ENCODE peak calls at places on chromosomes 12 and 14, in five cellular contexts. O is left cardiac atrium; L is GM19239; E is T-helper 2 cell; M is stimulated activated CD4-positive, alpha-beta T cell treated with anti-CD3 and anti-CD28 coated beads, Interleukin-4, amount 100 ng/mL, for 24 hours. S is an unnamed sample.

GRCh38 chr14:93713726-93714405 is 74.4 kb downstream of the PRIMA1 start:
- DNase-seq in M (no peak), L (no peak), E (no peak), O (no peak), S (no peak)

GRCh38 chr12:107912421-107913004 is 138.0 kb downstream of the ASCL4 start:
- DNase-seq in L (peak; percentile 45), E (peak; percentile 12), O (peak; percentile 47), M (peak; percentile 61), S (peak; percentile 67)

GRCh38 chr12:76558684-76559276 is 791 bp downstream of the OSBPL8 start:
- DNase-seq in E (peak; percentile 84), M (peak; percentile 82), O (peak; percentile 57), L (peak; percentile 4), S (peak; percentile 71)

GRCh38 chr12:70920891-70921290 is 353 bp upstream of the PTPRR start:
- DNase-seq in M (no peak), L (no peak), E (no peak), O (no peak), S (no peak)

GRCh38 chr12:95548539-95549391 is 2.5 kb downstream of the USP44 start:
- DNase-seq in L (no peak), M (peak; percentile 71), O (peak; percentile 41), E (peak; percentile 62), S (peak; percentile 77)

GRCh38 chr14:23346693-23347405 is 5.8 kb downstream of the SLC22A17 start:
- DNase-seq in L (no peak), E (no peak), M (no peak), O (no peak), S (no peak)

GRCh38 chr12:59403259-59403932 is 192.4 kb upstream of the SLC16A7 start:
- DNase-seq in O (no peak), L (peak; percentile 4), E (no peak), M (peak; percentile 45), S (peak; percentile 60)

GRCh38 chr12:114684098-114684869 is at the start of gene TBX3:
- DNase-seq in E (peak; percentile 8), M (peak; percentile 45), O (peak; percentile 92), L (no peak), S (peak; percentile 94)

GRCh38 chr12:53965251-53966069 is 7.5 kb upstream of the HOXC11 start:
- DNase-seq in E (no peak), O (no peak), M (no peak), L (no peak), S (peak; percentile 83)

GRCh38 chr12:5076761-5077160 is 33.1 kb downstream of the KCNA5 start:
- DNase-seq in L (no peak), O (peak; percentile 45), E (no peak), M (no peak), S (no peak)

GRCh38 chr12:3532931-3533702 is 42.1 kb downstream of the PRMT8 start:
- DNase-seq in E (no peak), L (no peak), O (no peak), M (no peak), S (no peak)

GRCh38 chr14:99689266-99690236 is 5.5 kb downstream of the CYP46A1 start:
- DNase-seq in L (no peak), O (no peak), E (no peak), M (no peak), S (no peak)

GRCh38 chr14:99609245-99610117 is 5.5 kb upstream of the CCDC85C start:
- DNase-seq in L (no peak), O (no peak), E (no peak), M (no peak), S (no peak)

GRCh38 chr14:74941676-74942097 is 13.7 kb downstream of the PGF start:
- DNase-seq in L (peak; percentile 60), O (peak; percentile 80), E (peak; percentile 39), M (peak; percentile 61), S (no peak)

GRCh38 chr12:53476769-53477209 is 22.5 kb downstream of the MAP3K12 start:
- DNase-seq in L (no peak), O (no peak), M (no peak), E (no peak), S (no peak)

S was measured in sciatic nerve.